ENCODE peak calls at places on chromosomes 13 and 19, in nine cellular contexts. Z, O, I, H, Q, X, D, F and L are unnamed samples. For H3K4me1, the result is how much of the 10 kb centered on the place peaks cover.

GRCh38 chr13:50396001-50396400 is 380.8 kb downstream of the KCNRG start:
- DNase-seq in D (no peak), F (no peak), I (no peak), X (no peak), H (no peak), Z (no peak), O (no peak), Q (no peak), L (no peak)

GRCh38 chr19:12521996-12522395 is 29.3 kb downstream of the ZNF564 start:
- DNase-seq in Q (no peak), X (no peak), D (no peak), O (no peak), Z (no peak), I (no peak), F (no peak), H (no peak), L (no peak)

GRCh38 chr13:106573855-106574254 is 5.9 kb upstream of the ARGLU1 start:
- DNase-seq in O (peak), F (peak), D (no peak), H (peak), Q (no peak), I (no peak), X (no peak), Z (no peak), L (no peak)

GRCh38 chr19:38846097-38846496 is 3.7 kb downstream of the HNRNPL start:
- DNase-seq in Q (peak), Z (no peak), O (no peak), D (no peak), H (no peak), I (no peak), F (no peak), X (no peak), L (no peak)

GRCh38 chr13:34344761-34345600 is 527.0 kb downstream of the RFC3 start:
- DNase-seq in F (no peak), X (no peak), H (no peak), I (no peak), D (no peak), Z (no peak), O (no peak), Q (no peak), L (no peak)

GRCh38 chr19:7450243-7451223 is 38.3 kb downstream of the PEX11G start:
- DNase-seq in X (peak), F (peak), Z (no peak), Q (no peak), I (no peak), H (no peak), D (no peak), O (no peak), L (no peak)

GRCh38 chr19:371501-372160 is 27.0 kb upstream of the MIER2 start:
- DNase-seq in Z (no peak), X (no peak), Q (peak), F (no peak), I (no peak), D (no peak), O (no peak), H (no peak), L (no peak)

GRCh38 chr13:49649244-49649962 is 21.1 kb downstream of the ARL11 start:
- DNase-seq in Q (no peak), F (peak), H (no peak), Z (no peak), O (no peak), X (no peak), D (no peak), I (peak), L (no peak)

DNA sequence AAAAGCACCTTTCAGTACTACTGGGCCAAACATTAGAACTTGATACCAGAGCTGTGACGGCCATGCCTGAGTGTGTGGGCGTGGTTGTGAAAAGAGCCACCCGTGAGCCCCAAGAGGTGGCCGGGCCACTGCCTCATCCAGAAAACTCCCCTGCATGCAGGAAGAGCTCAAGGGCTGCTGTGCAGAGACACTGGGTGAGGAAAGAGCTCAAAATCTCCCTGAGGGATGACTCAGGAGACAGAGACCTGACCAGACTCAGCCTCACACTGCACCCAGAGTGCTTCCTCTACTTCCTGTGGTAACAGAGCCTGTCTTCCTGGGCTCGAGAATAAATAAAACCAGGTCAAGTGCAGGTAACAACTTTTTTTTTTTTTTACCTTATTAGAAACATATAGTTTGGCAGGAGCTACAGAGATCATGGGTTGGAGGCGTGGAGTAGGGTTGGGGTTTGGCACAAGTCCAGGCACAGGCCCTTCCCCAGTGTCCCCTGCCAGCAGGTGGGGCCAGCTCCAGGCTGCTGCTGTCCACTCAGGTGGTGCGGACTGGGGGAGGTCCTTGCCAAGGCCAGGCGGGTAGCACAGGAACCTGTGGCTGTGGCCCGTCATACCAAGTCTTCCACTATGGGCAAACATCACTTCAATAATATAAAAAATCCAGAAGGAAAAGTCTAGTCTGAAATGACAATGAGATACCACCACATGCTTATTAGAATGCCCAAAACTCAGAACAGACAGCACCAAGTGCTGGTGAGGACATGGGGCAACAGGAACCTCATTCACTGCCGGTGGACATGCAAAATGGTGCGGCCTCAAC is 25.5 kb downstream of the ELL start:
- DNase-seq in I (no peak), X (no peak), O (peak), F (peak), H (no peak), Z (no peak), Q (peak), D (no peak), L (no peak)
- H3K4me1 ChIP-seq in I (under half), X (under half), O (half or more), F (under half), H (under half), Z (under half), Q (half or more), D (half or more), L (half or more)

GRCh38 chr19:5969476-5969875 is 8.5 kb downstream of the RANBP3 start:
- DNase-seq in D (no peak), X (no peak), H (no peak), I (no peak), O (no peak), Z (no peak), Q (no peak), F (no peak), L (no peak)

GRCh38 chr19:5966941-5967340 is 11.0 kb downstream of the RANBP3 start:
- DNase-seq in O (no peak), D (no peak), H (no peak), Z (no peak), X (no peak), I (no peak), F (no peak), Q (no peak), L (no peak)

GRCh38 chr19:5968431-5969373 is 9.2 kb downstream of the RANBP3 start:
- DNase-seq in O (no peak), Z (no peak), X (no peak), F (no peak), I (no peak), D (no peak), H (no peak), Q (peak), L (no peak)

GRCh38 chr19:5967571-5967970 is 10.4 kb downstream of the RANBP3 start:
- DNase-seq in I (no peak), D (no peak), H (no peak), Q (no peak), X (no peak), F (no peak), Z (no peak), O (no peak), L (no peak)

GRCh38 chr19:5967994-5968430 is 9.9 kb downstream of the RANBP3 start:
- DNase-seq in F (peak), X (peak), D (no peak), Z (peak), Q (peak), I (peak), H (no peak), O (no peak), L (no peak)
- H3K4me1 ChIP-seq in F (under half), X (under half), D (under half), Z (under half), Q (half or more), I (under half), H (under half), O (half or more), L (under half)

GRCh38 chr13:113210834-113211233 is 1.4 kb downstream of the CUL4A start:
- DNase-seq in D (no peak), F (no peak), X (no peak), Z (no peak), Q (no peak), H (no peak), I (no peak), O (no peak), L (no peak)

GRCh38 chr13:113209336-113209879 is at the start of gene CUL4A:
- DNase-seq in Q (peak), F (peak), Z (peak), D (no peak), I (peak), H (peak), X (peak), O (peak), L (peak)

GRCh38 chr13:113209880-113210421 is 538 bp downstream of the CUL4A start:
- DNase-seq in D (no peak), Q (peak), Z (peak), O (peak), X (peak), F (peak), H (peak), I (peak), L (no peak)

GRCh38 chr13:113208424-113209335 is at the start of gene PCID2:
- DNase-seq in D (peak), O (peak), Z (peak), H (peak), X (peak), F (peak), Q (peak), I (peak), L (peak)

DNA sequence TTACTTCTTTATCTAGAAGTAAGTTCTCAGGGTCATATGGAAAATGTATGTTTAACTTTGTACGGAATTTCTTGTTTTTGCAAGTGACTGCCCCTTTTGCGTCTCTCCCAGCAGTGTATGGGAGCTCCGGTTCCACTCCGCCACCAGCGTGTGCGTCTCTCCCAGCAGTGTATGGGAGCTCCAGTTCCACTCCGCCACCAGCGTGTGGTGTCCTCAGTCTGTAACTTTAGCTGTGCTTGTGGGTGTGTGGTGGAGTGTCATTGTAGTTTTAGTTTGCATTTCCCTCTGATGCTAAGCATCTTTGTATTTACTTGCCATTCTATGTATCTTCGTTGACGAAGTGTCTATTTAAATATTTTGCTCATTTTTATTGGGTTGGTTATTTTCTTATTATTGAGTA is 2.4 kb downstream of the CUL4A start:
- DNase-seq in Q (no peak), I (no peak), H (no peak), D (no peak), O (no peak), Z (no peak), F (no peak), X (no peak), L (peak)
- H3K4me1 ChIP-seq in Q (half or more), I (under half), H (under half), D (half or more), O (under half), Z (under half), F (under half), X (under half), L (half or more)

DNA sequence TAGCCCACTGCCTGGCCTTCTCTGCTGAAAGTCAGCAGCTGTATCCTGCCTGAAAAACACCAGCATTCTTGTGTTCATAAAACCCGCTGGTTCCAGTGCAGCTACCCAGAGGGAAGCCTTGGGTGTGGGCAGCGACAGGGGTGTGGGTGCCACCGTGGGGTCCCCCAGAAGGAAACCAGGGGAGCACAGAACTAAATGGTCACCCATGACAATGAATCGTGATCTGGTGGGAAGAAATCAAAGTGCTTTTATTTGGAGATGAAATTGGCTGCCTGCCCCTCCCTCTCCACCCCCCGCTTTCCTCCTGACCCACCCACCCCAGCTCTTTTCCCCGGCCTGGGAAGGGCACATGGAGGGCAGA is 13.7 kb downstream of the RASA3 start:
- DNase-seq in F (peak), H (peak), Z (no peak), Q (peak), X (no peak), O (no peak), I (no peak), D (no peak), L (no peak)
- H3K4me1 ChIP-seq in F (under half), H (under half), Z (under half), Q (half or more), X (under half), O (half or more), I (under half), D (under half), L (half or more)

GRCh38 chr19:3464797-3465235 is 15.5 kb downstream of the SMIM24 start:
- DNase-seq in D (no peak), Z (no peak), I (peak), O (peak), F (no peak), Q (no peak), X (no peak), H (peak), L (no peak)
- H3K4me1 ChIP-seq in D (half or more), Z (under half), I (under half), O (under half), F (under half), Q (under half), X (under half), H (under half), L (under half)

DNA sequence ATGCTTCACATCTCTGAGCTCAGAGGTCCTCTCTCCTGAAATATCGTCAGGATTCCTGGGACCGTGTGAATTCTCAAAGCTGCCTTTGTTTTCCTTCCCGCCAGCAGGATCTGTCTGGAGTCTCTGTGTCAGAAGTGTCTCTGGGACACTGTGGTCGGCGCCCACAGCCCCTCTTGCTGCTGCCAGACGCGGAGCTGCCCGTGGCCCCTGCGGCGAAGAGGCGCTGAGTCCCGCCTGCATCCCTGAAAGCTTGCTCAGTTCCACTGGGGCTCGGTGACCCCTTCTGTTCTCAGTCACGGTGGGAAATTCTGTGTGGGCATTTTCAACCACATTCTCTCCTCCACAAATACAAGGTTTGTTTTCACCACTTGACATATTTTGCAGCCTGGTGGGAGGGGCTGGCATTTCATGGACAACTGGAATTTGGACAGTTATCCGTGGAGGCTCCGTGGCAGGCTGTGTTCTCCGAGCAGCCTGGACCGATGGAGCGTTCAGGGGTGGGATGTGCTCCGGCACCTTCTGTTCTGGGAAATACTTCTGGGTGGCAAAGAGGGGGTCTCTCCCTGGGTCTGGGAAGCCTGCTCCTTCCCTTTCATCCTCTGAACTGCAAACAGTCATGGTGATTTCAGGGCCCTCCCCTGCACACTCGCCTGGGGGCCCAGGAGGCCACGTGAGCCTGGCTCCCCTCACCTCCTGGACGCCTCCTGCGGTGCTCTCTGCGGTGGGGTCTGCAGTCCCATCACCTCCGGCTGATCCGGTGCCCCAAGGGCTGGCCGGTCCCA is 42.6 kb upstream of the GRTP1 start:
- DNase-seq in O (peak), D (no peak), X (no peak), H (peak), F (no peak), I (no peak), Z (no peak), Q (peak), L (no peak)
- H3K4me1 ChIP-seq in O (under half), D (under half), X (under half), H (under half), F (under half), I (under half), Z (under half), Q (half or more), L (half or more)

GRCh38 chr19:36090930-36091695 is 19.8 kb upstream of the OVOL3 start:
- DNase-seq in H (no peak), F (no peak), D (no peak), Z (no peak), O (no peak), X (no peak), Q (no peak), I (no peak), L (no peak)

GRCh38 chr19:36089847-36090246 is 21.1 kb upstream of the OVOL3 start:
- DNase-seq in Z (no peak), D (no peak), O (no peak), I (no peak), F (no peak), X (no peak), Q (no peak), H (no peak), L (no peak)

GRCh38 chr19:36093687-36094086 is 17.3 kb upstream of the OVOL3 start:
- DNase-seq in I (no peak), X (no peak), H (no peak), O (no peak), Q (no peak), F (no peak), Z (no peak), D (no peak), L (peak)

GRCh38 chr19:36092566-36092965 is 18.4 kb upstream of the OVOL3 start:
- DNase-seq in Z (no peak), F (no peak), X (no peak), O (no peak), I (no peak), H (no peak), Q (no peak), D (no peak), L (no peak)

GRCh38 chr19:36093146-36093662 is 17.7 kb upstream of the OVOL3 start:
- DNase-seq in D (no peak), X (no peak), Q (no peak), F (no peak), H (no peak), Z (no peak), I (no peak), O (no peak), L (no peak)
- H3K4me1 ChIP-seq in D (under half), X (under half), Q (under half), F (under half), H (under half), Z (under half), I (under half), O (under half), L (under half)

GRCh38 chr13:99220199-99220931 is 19.7 kb downstream of the UBAC2 start:
- DNase-seq in H (no peak), D (no peak), I (no peak), O (no peak), X (no peak), F (no peak), Q (no peak), Z (no peak), L (no peak)
- H3K4me1 ChIP-seq in H (under half), D (under half), I (under half), O (under half), X (under half), F (under half), Q (half or more), Z (under half), L (half or more)